ENCODE peak calls at places on chromosomes 4 and X, in five cellular contexts. H is A673, B is uterus, L is cardiac muscle cell, F is right lobe of liver. R is an unnamed sample.

GRCh38 chrX:39873111-39873510 is 224.6 kb downstream of the BCOR start:
- DNase-seq in F (no peak), H (no peak), B (no peak), L (no peak), R (no peak)

GRCh38 chrX:18833071-18833731 is 125.8 kb downstream of the PPEF1 start:
- DNase-seq in F (peak; percentile 80), L (peak; percentile 36), H (no peak), B (peak; percentile 34), R (no peak)

GRCh38 chr4:152316969-152317368 is 218.9 kb downstream of the FBXW7 start:
- DNase-seq in H (no peak), B (no peak), F (no peak), L (peak; percentile 4), R (no peak)

GRCh38 chrX:121301822-121302221 is 254.4 kb downstream of the GLUD2 start:
- DNase-seq in L (no peak), B (no peak), F (no peak), H (no peak), R (no peak)

GRCh38 chr4:172725581-172725980 is 443.0 kb upstream of the GALNT7 start:
- DNase-seq in F (no peak), B (no peak), L (no peak), H (no peak), R (no peak)

GRCh38 chr4:69907151-69907550 is 23.7 kb upstream of the CSN1S1 start:
- DNase-seq in L (peak; percentile 51), H (no peak), F (no peak), B (no peak), R (no peak)

GRCh38 chrX:141220342-141221008 is 21.8 kb downstream of the SPANXC start:
- DNase-seq in F (no peak), B (no peak), H (no peak), L (peak; percentile 59), R (no peak)

GRCh38 chr4:3461515-3462291 is 1.4 kb upstream of the DOK7 start:
- DNase-seq in B (no peak), L (peak; percentile 25), F (peak; percentile 87), H (no peak), R (no peak)

GRCh38 chr4:6011686-6012085 is 6.5 kb downstream of the C4orf50 start:
- DNase-seq in F (peak; percentile 37), B (no peak), H (no peak), L (no peak), R (no peak)

GRCh38 chrX:140110081-140110650 is 144.8 kb upstream of the CXorf66 start:
- DNase-seq in B (no peak), L (no peak), H (no peak), F (no peak), R (no peak)
- TF ChIP-seq CTCF in B (no peak), L (no peak), H (no peak), F (no peak), R (no peak)

DNA sequence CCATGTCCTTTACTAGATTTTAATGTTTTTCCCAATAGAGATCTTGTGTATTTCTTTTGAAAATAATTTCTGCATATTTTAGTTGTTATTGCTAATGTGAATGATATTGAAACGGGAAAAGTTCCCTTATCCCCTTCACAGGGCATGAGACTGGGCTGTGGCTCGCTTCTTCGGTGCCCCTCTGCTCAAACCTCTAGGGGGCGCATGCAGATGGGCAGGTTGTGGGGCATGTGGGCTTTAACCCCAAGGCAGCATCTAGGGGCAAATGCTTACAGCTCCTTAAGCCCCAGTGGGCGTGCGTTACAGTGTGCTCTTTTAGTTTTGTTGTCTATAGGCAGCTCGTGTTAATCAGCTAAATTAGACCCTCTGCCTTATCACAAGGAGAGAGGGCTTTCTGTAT is 194.7 kb downstream of the OPHN1 start:
- DNase-seq in H (peak; percentile 19), F (no peak), L (no peak), B (no peak), R (no peak)
- TF ChIP-seq CTCF in H (peak; percentile 70), F (peak; percentile 34), L (peak; percentile 41), B (no peak), R (peak; percentile 56)

GRCh38 chr4:128427832-128428366 is 140.3 kb upstream of the PGRMC2 start:
- DNase-seq in L (peak; percentile 85), F (no peak), B (no peak), H (peak; percentile 64), R (no peak)
- TF ChIP-seq CTCF in L (peak; percentile 57), F (peak; percentile 54), B (no peak), H (peak; percentile 59), R (peak; percentile 53)

GRCh38 chrX:5791721-5792120 is 436.9 kb downstream of the NLGN4X start:
- DNase-seq in H (no peak), B (no peak), L (no peak), F (no peak), R (no peak)

DNA sequence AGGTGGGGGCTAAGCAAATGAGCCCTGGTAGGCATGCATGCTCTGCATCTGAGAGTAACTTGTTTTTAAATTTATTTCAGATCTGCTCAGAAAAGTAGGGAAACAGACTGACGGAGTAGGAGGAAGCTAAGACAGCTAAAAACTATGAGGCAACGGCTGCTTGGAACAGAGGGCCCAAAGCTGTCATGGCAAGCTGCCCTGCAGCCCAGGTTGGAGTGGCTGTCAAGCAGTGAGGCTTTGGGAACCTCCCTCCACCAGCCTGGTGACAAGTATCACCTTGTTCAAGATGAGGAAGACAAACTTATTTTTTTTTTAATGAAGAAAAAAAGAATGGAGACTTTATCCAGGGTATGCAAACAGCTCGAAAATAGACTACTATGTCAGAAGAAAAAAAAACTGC is 439.7 kb downstream of the NLGN4X start:
- DNase-seq in B (no peak), F (no peak), H (no peak), L (no peak), R (no peak)
- TF ChIP-seq CTCF in B (no peak), F (no peak), H (no peak), L (no peak), R (no peak)

GRCh38 chrX:23478561-23478960 is 143.9 kb downstream of the PTCHD1 start:
- DNase-seq in L (no peak), B (no peak), F (no peak), H (no peak), R (no peak)

GRCh38 chrX:23483396-23483795 is 148.7 kb downstream of the PTCHD1 start:
- DNase-seq in L (no peak), H (no peak), B (no peak), F (no peak), R (no peak)

DNA sequence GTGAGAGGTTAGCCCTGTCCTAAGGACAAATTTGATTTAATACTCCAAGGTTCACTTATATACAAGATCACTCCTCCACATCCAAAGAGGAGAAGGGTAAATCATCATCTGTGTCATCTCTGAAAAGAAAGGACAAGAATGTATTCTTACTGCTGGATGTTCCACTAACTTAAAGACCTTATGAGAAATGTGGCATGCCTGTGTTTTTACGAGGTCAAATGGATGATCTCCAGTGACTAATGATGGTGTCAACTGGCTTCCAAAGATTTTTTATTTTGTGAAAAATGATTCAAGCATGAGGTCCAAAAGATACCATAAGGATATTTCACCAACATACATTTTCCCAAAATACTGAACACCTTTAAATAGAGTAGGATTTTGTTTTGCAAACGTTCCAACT is 143.4 kb downstream of the PTCHD1 start:
- DNase-seq in L (no peak), B (no peak), H (no peak), F (no peak), R (no peak)
- TF ChIP-seq CTCF in L (no peak), B (no peak), H (no peak), F (no peak), R (no peak)

GRCh38 chr4:122576261-122577188 is 44.3 kb downstream of the IL21 start:
- DNase-seq in F (no peak), H (peak; percentile 69), L (peak; percentile 74), B (no peak), R (no peak)
- TF ChIP-seq CTCF in F (peak; percentile 46), H (peak; percentile 63), L (peak; percentile 62), B (peak; percentile 20), R (peak; percentile 75)

GRCh38 chr4:42401171-42401570 is 3.9 kb downstream of the SHISA3 start:
- DNase-seq in H (no peak), L (no peak), B (no peak), F (no peak), R (no peak)
- TF ChIP-seq CTCF in H (no peak), L (peak; percentile 8), B (no peak), F (no peak), R (no peak)

GRCh38 chr4:189313861-189314513 is 626.7 kb upstream of the FRG1 start:
- DNase-seq in L (no peak), F (no peak), B (no peak), H (no peak), R (no peak)

GRCh38 chr4:189313064-189313463 is 627.6 kb upstream of the FRG1 start:
- DNase-seq in F (no peak), H (no peak), B (no peak), L (no peak), R (no peak)
- TF ChIP-seq CTCF in F (no peak), H (no peak), B (no peak), L (no peak), R (no peak)